ENCODE peak calls at places on chromosomes 13 and 19, in six cellular contexts. N is pulmonary artery endothelial cell, B is anterior cingulate cortex, U is dorsolateral prefrontal cortex, T is T1000, D is neuronal stem cell. H is an unnamed sample.

GRCh38 chr19:5621945-5622464 is 571 bp downstream of the SAFB2 start:
- DNase-seq in N (no peak), U (no peak), D (no peak), T (no peak), B (peak), H (no peak)

GRCh38 chr13:99734013-99734693 is 232.9 kb downstream of the TM9SF2 start:
- DNase-seq in N (no peak), D (no peak), U (no peak), T (no peak), B (no peak), H (no peak)

GRCh38 chr13:42891591-42891990 is 100.5 kb downstream of the EPSTI1 start:
- DNase-seq in D (no peak), B (no peak), N (no peak), U (no peak), T (no peak), H (no peak)

GRCh38 chr19:33767898-33768413 is 28.7 kb upstream of the KCTD15 start:
- DNase-seq in D (peak), B (no peak), N (no peak), T (no peak), U (no peak), H (no peak)

GRCh38 chr19:55340784-55341147 is 1.1 kb downstream of the KMT5C start:
- DNase-seq in B (no peak), N (no peak), T (no peak), U (no peak), D (no peak), H (no peak)

GRCh38 chr19:46818812-46819211 is 30.4 kb upstream of the SLC1A5 start:
- DNase-seq in N (no peak), T (no peak), U (no peak), D (no peak), B (no peak), H (no peak)

GRCh38 chr13:111536239-111536638 is 215.8 kb downstream of the TEX29 start:
- DNase-seq in T (no peak), N (no peak), U (no peak), B (no peak), D (no peak), H (no peak)

GRCh38 chr13:110161112-110161897 is 145.7 kb downstream of the COL4A1 start:
- DNase-seq in T (no peak), U (no peak), B (no peak), D (no peak), N (no peak), H (no peak)

GRCh38 chr13:52450012-52450792 is at the start of gene VPS36:
- DNase-seq in U (peak), D (peak), B (peak), N (peak), T (peak), H (peak)

GRCh38 chr19:50531171-50531612 is 17.5 kb upstream of the ASPDH start:
- DNase-seq in N (no peak), D (no peak), U (no peak), B (no peak), T (no peak), H (no peak)

GRCh38 chr19:35389192-35389861 is 18.5 kb downstream of the GPR42 start:
- DNase-seq in D (no peak), N (no peak), T (no peak), U (no peak), B (no peak), H (no peak)

GRCh38 chr13:96991072-96991471 is 3.2 kb downstream of the OXGR1 start:
- DNase-seq in T (no peak), B (no peak), N (no peak), D (no peak), U (no peak), H (no peak)

GRCh38 chr13:44141213-44141724 is 232.4 kb upstream of the SERP2 start:
- DNase-seq in U (no peak), B (no peak), N (no peak), D (no peak), T (no peak), H (no peak)

GRCh38 chr13:111359930-111360329 is 39.5 kb downstream of the TEX29 start:
- DNase-seq in T (no peak), U (no peak), N (no peak), D (no peak), B (no peak), H (no peak)

GRCh38 chr13:42001580-42001979 is 40.7 kb upstream of the VWA8 start:
- DNase-seq in T (no peak), N (no peak), U (no peak), B (no peak), D (no peak), H (no peak)

H was measured in substantia nigra.